ENCODE peak calls at places on chromosome 6, in four cellular contexts. L, Z, S and X are unnamed samples.
A peak's percentile ranks its signal among the peaks of the same experiment; 100 is the strongest.

GRCh38 chr6:20217476-20217855 is 5.2 kb upstream of the MBOAT1 start:
- DNase-seq in Z (peak; percentile 35), S (no peak), L (no peak), X (no peak)

GRCh38 chr6:164099535-164099982 is 685.0 kb downstream of the QKI start:
- DNase-seq in S (no peak), Z (no peak), L (no peak), X (no peak)

GRCh38 chr6:96420294-96420693 is 101.3 kb upstream of the UFL1 start:
- DNase-seq in S (no peak), L (no peak), Z (no peak), X (no peak)

GRCh38 chr6:158041370-158041769 is 59.7 kb downstream of the SYNJ2 start:
- DNase-seq in S (no peak), L (no peak), Z (no peak), X (no peak)

GRCh38 chr6:127069659-127070279 is 48.7 kb upstream of the RSPO3 start:
- DNase-seq in Z (no peak), S (no peak), L (peak; percentile 39), X (peak; percentile 10)

GRCh38 chr6:46815130-46815529 is 21.9 kb downstream of the MEP1A start:
- DNase-seq in S (no peak), L (no peak), Z (no peak), X (no peak)

GRCh38 chr6:53628354-53629119 is 37.0 kb downstream of the KLHL31 start:
- DNase-seq in S (no peak), L (no peak), Z (no peak), X (no peak)

GRCh38 chr6:1286972-1287600 is 24.8 kb upstream of the FOXQ1 start:
- DNase-seq in S (no peak), Z (no peak), L (no peak), X (peak; percentile 29)

GRCh38 chr6:148760568-148761531 is 14.0 kb downstream of the UST start:
- DNase-seq in Z (no peak), L (no peak), S (peak; percentile 64), X (no peak)

GRCh38 chr6:73519943-73520687 is 717 bp downstream of the EEF1A1 start:
- DNase-seq in L (peak; percentile 59), Z (peak; percentile 56), S (no peak), X (no peak)

GRCh38 chr6:5677219-5678000 is 329.3 kb downstream of the NRN1 start:
- DNase-seq in Z (no peak), S (no peak), L (no peak), X (no peak)

GRCh38 chr6:130577178-130577919 is 211.5 kb downstream of the TMEM200A start:
- DNase-seq in Z (no peak), S (no peak), L (no peak), X (no peak)

GRCh38 chr6:45075246-45075645 is 252.9 kb upstream of the RUNX2 start:
- DNase-seq in Z (no peak), L (no peak), S (no peak), X (peak; percentile 17)

GRCh38 chr6:133623065-133623464 is 265.8 kb upstream of the TCF21 start:
- DNase-seq in L (no peak), S (no peak), Z (no peak), X (no peak)

GRCh38 chr6:113843500-113844068 is 13.6 kb upstream of the MARCKS start:
- DNase-seq in Z (no peak), L (no peak), S (no peak), X (no peak)

GRCh38 chr6:100719883-100720682 is 161.0 kb downstream of the ASCC3 start:
- DNase-seq in S (no peak), L (peak; percentile 9), Z (peak; percentile 9), X (peak; percentile 0)

GRCh38 chr6:139187489-139187888 is 52.6 kb downstream of the HECA start:
- DNase-seq in L (no peak), Z (no peak), S (no peak), X (no peak)

GRCh38 chr6:31776563-31776960 is 566 bp downstream of the VWA7 start:
- DNase-seq in Z (no peak), L (no peak), S (no peak), X (no peak)

GRCh38 chr6:78771619-78772018 is 95.7 kb upstream of the IRAK1BP1 start:
- DNase-seq in Z (no peak), S (no peak), L (no peak), X (no peak)

GRCh38 chr6:43743682-43744381 is 26.2 kb upstream of the VEGFA start:
- DNase-seq in Z (no peak), S (no peak), L (peak; percentile 47), X (no peak)

GRCh38 chr6:15426926-15427325 is 181.1 kb downstream of the JARID2 start:
- DNase-seq in Z (no peak), S (no peak), L (no peak), X (no peak)

GRCh38 chr6:169905041-169905807 is 153.8 kb downstream of the ERMARD start:
- DNase-seq in Z (no peak), L (no peak), S (no peak), X (peak; percentile 22)

DNA sequence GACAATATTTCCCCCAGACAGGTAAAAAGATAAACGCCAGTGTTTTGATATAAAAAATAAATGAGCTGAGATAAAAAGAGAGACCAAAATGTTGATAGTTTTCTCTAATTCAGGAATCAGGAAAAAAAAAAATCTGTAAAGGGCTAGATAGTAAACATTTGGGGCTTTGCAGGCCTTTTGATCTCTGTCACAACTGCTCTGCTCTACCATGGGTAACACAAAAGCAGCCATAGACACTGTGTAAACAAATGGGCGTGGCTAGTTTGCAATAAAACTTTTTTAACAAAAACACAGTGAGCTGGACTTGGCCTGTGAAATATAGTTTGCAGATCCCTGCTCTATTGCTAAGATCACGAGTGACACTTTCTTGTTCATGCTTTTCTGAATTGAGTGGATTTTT is 219.1 kb upstream of the STXBP5 start:
- DNase-seq in S (no peak), L (peak; percentile 97), Z (peak; percentile 28), X (peak; percentile 8)
- TF ChIP-seq POLR2AphosphoS2 in S (no peak), L (no peak), Z (no peak), X (no peak)

DNA sequence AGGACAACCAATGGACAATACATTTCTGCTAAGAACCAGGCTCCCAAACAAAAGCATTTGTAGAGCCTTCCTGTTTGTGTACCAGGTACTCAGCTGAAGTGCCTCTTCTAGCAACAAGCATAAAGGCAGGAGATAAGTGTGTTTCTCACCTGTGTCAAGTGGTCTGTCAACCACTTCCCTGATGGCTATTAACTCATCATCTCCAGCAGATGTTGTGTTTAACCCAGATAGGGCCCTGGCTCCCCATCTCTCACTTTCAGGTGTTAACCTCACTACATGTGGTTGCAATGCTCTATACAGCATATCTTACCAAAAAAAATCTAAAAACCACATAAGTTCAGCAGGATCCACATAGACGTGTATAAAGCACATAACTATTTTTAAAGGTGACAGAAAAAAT is 9.6 kb upstream of the IL17A start:
- DNase-seq in L (no peak), S (no peak), Z (no peak), X (no peak)
- TF ChIP-seq POLR2AphosphoS2 in L (no peak), S (no peak), Z (no peak), X (no peak)

DNA sequence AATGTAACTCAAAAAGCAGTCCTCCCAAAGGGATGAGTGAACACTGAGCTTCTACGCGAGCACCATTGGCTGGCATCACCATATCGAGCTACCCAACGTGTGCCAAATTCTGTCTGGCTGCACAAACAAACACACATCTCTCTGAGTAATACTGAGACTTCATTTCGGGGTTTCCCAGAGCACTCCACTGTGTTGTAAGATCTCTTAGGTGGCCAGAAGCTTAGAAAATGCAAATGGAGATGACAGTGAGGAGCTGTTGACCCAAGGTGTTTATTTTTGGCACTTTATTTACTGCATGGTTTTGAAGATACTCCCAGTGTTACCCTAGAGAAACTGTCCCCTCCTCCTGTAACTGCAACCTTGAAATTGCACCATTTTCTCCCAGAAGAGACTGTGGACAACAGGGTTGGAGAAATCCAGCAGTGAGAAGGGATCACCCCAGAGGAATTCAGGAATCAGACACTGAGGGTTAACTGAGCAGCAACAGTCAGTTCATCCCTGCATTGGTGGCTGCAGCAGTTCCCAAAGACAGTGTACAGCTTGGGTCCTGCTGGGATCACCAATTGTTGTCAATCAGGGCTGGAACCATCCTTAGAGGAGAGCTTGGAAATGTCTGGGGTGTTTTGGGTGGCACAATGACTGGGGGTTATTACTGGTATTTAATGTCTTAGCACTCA is 1.0 kb upstream of the RIPOR2 start:
- DNase-seq in L (no peak), S (peak; percentile 96), Z (no peak), X (no peak)
- TF ChIP-seq POLR2AphosphoS2 in L (no peak), S (peak; percentile 21), Z (no peak), X (no peak)

GRCh38 chr6:108630050-108630714 is 69.5 kb downstream of the FOXO3 start:
- DNase-seq in L (no peak), S (no peak), Z (peak; percentile 30), X (no peak)
- TF ChIP-seq POLR2AphosphoS2 in L (no peak), S (no peak), Z (no peak), X (no peak)

GRCh38 chr6:11143394-11144371 is 32.2 kb upstream of the ERVFRD-1 start:
- DNase-seq in Z (peak; percentile 87), L (peak; percentile 91), S (no peak), X (peak; percentile 84)

GRCh38 chr6:11140061-11140460 is 28.5 kb upstream of the ERVFRD-1 start:
- DNase-seq in L (no peak), S (no peak), Z (no peak), X (no peak)

GRCh38 chr6:11142296-11143027 is 30.9 kb upstream of the ERVFRD-1 start:
- DNase-seq in S (no peak), L (no peak), Z (no peak), X (no peak)

GRCh38 chr6:11146117-11146826 is 34.7 kb upstream of the ERVFRD-1 start:
- DNase-seq in Z (no peak), L (no peak), S (no peak), X (no peak)

DNA sequence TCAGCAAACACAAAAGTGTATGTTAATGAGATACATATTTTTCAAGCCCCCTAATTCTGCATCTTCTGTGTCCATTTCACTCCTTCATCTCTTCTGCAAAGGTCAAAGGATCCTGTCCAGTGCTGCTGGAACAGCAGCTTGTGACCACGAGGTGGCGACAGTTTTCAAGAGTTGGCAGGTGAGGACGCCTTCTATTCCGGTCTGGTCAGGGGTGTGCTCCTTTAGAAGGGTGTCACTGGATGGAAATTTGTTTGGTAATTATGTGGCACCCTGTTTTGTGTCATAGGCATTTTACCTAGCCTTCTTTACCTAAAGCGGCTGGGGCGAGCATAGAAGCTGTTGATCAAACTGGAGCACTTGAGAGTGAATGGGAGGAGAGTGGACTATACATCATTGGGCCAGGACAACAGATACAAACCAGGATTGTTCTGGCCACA is 32.9 kb upstream of the ERVFRD-1 start:
- DNase-seq in Z (peak; percentile 81), S (peak; percentile 49), L (peak; percentile 77), X (peak; percentile 88)
- TF ChIP-seq POLR2AphosphoS2 in Z (no peak), S (no peak), L (no peak), X (no peak)

GRCh38 chr6:136764522-136764993 is 27.7 kb downstream of the MAP3K5 start:
- DNase-seq in L (no peak), S (peak; percentile 88), Z (no peak), X (no peak)
- TF ChIP-seq POLR2AphosphoS2 in L (no peak), S (no peak), Z (no peak), X (no peak)

DNA sequence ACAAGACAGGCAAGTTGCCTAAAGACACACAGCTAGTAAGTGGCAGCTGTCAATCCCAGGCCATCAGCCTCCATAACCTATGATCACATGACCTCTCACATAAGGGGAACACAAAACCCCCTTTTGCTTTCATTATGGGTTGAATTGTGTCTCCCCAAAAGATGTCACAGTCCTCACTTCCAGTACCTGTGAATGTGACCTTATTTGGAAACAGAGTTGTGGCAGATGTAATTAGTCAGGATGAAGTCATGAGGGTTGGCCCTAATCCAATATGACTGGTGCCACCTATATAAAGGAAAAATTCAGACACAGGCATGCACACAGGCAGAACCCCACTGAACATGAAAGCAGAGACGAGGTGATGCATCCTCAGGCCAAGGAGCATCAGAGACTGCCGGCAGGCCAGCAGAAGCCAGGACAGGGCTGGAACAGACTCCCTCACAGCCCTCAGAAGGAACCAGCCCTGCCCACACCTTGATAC is 33.6 kb downstream of the GFOD1 start:
- DNase-seq in L (no peak), Z (no peak), S (peak; percentile 65), X (peak; percentile 6)
- TF ChIP-seq POLR2AphosphoS2 in L (no peak), Z (no peak), S (no peak), X (no peak)